ENCODE peak calls at places on chromosomes 4 and X, in seven cellular contexts. J is NCI-H524 treated with DMSO at 0.1 percent for 48 hours; G is NCI-H774; P is stimulated activated CD8-positive, alpha-beta memory T cell treated with anti-CD3 and anti-CD28 coated beads, Interleukin-12 subunit alpha, Interleukin-12 subunit beta, amount 100 ng/mL, for 4 hours; D is testis; E is nucleus accumbens; S is NCI-H446 treated with DMSO at 0.1 percent for 48 hours. B is an unnamed sample.

GRCh38 chr4:48360285-48360965 is 19.1 kb downstream of the SLAIN2 start:
- DNase-seq in S (no peak), E (no peak), J (no peak), G (no peak), P (no peak), D (no peak), B (no peak)

GRCh38 chrX:109537324-109537665 is 651 bp downstream of the NXT2 start:
- DNase-seq in D (no peak), E (no peak), J (no peak), P (no peak), G (peak), S (no peak), B (no peak)

GRCh38 chrX:13013353-13014110 is 30.9 kb downstream of the FAM9C start:
- DNase-seq in J (no peak), P (no peak), E (no peak), S (no peak), G (no peak), D (peak), B (no peak)

GRCh38 chrX:74160816-74161215 is 143.2 kb upstream of the ZCCHC13 start:
- DNase-seq in P (no peak), E (no peak), S (no peak), J (no peak), D (no peak), G (no peak), B (no peak)

GRCh38 chrX:8846271-8846670 is 45.1 kb upstream of the FAM9A start:
- DNase-seq in E (no peak), P (no peak), D (no peak), S (no peak), G (no peak), J (no peak), B (no peak)

GRCh38 chr4:182749768-182750167 is 167.4 kb downstream of the DCTD start:
- DNase-seq in G (peak), J (no peak), D (no peak), P (no peak), S (no peak), E (no peak), B (no peak)

GRCh38 chr4:32102941-32103340 is 1382.8 kb downstream of the PCDH7 start:
- DNase-seq in E (no peak), P (no peak), G (no peak), S (no peak), D (no peak), J (no peak), B (no peak)

GRCh38 chrX:120036704-120037103 is 40.8 kb downstream of the RHOXF2B start:
- DNase-seq in G (no peak), P (no peak), S (no peak), J (no peak), D (no peak), E (no peak), B (no peak)

GRCh38 chrX:2848806-2849420 is 20.2 kb downstream of the GYG2 start:
- DNase-seq in G (no peak), P (no peak), D (no peak), J (no peak), S (no peak), E (no peak), B (no peak)

GRCh38 chrX:119755981-119756533 is 2.3 kb upstream of the SOWAHD start:
- DNase-seq in J (no peak), S (no peak), E (no peak), G (no peak), D (peak), P (peak), B (no peak)

GRCh38 chrX:119762718-119763117 is 4.3 kb downstream of the SOWAHD start:
- DNase-seq in E (no peak), J (no peak), D (no peak), S (no peak), P (no peak), G (no peak), B (no peak)

GRCh38 chr4:30789219-30789671 is 69.1 kb downstream of the PCDH7 start:
- DNase-seq in S (no peak), G (no peak), E (no peak), J (no peak), D (no peak), P (no peak), B (no peak)

GRCh38 chrX:1593286-1594271 is 2.2 kb downstream of the AKAP17A start:
- DNase-seq in G (no peak), P (no peak), D (peak), S (no peak), J (no peak), E (no peak), B (peak)

GRCh38 chr4:41963105-41963504 is 18.5 kb upstream of the DCAF4L1 start:
- DNase-seq in E (no peak), S (no peak), D (no peak), G (no peak), P (no peak), J (no peak), B (no peak)

B was measured in activated B cell treated with CpG ODN at 0.5 μM for 24 hours.